ENCODE peak calls at places on chromosome 4, in nine cellular contexts. T is mammary epithelial cell, V is hepatocyte, A is IMR-90, K is H9, N is PC-9, Y is keratinocyte, Q is fibroblast of lung, X is HepG2. L is an unnamed sample. For H4K20me1, the result is how much of the 10 kb centered on the place peaks cover.

GRCh38 chr4:114673306-114673705 is 74.7 kb downstream of the UGT8 start:
- DNase-seq in A (no peak), K (no peak), N (no peak), X (no peak), V (no peak), T (no peak), Y (no peak), Q (no peak), L (no peak)

GRCh38 chr4:48780867-48781219 is 764 bp upstream of the FRYL start:
- DNase-seq in X (peak), N (peak), A (peak), V (peak), K (no peak), Y (no peak), Q (peak), T (no peak), L (peak)

GRCh38 chr4:9924750-9925149 is 96.5 kb downstream of the SLC2A9 start:
- DNase-seq in A (peak), N (peak), Q (peak), T (peak), V (no peak), X (no peak), Y (peak), K (no peak), L (no peak)

GRCh38 chr4:52350926-52351325 is 299.8 kb downstream of the SPATA18 start:
- DNase-seq in K (no peak), Q (no peak), X (no peak), N (no peak), V (no peak), T (no peak), Y (no peak), A (no peak), L (no peak)

GRCh38 chr4:125243835-125244397 is 70.8 kb upstream of the FAT4 start:
- DNase-seq in K (no peak), N (no peak), Q (peak), A (peak), V (no peak), Y (no peak), T (peak), X (no peak), L (no peak)

GRCh38 chr4:8291701-8292387 is 22.3 kb downstream of the HTRA3 start:
- DNase-seq in A (no peak), Q (no peak), K (no peak), N (no peak), Y (no peak), T (no peak), V (no peak), X (no peak), L (no peak)

GRCh38 chr4:103012085-103012484 is 7.4 kb downstream of the SLC9B1 start:
- DNase-seq in Q (peak), Y (no peak), A (peak), V (peak), N (no peak), X (no peak), K (no peak), T (peak), L (no peak)

GRCh38 chr4:176883681-176884418 is 91.1 kb upstream of the VEGFC start:
- DNase-seq in Q (peak), Y (no peak), K (no peak), X (no peak), V (no peak), A (peak), T (peak), N (peak), L (no peak)

GRCh38 chr4:88143504-88143903 is 14.9 kb downstream of the ABCG2 start:
- DNase-seq in V (peak), A (peak), Y (no peak), Q (peak), N (peak), T (peak), X (no peak), K (no peak), L (no peak)

GRCh38 chr4:169677150-169677732 is 56.9 kb downstream of the CLCN3 start:
- DNase-seq in V (no peak), K (no peak), Q (no peak), T (no peak), A (no peak), Y (no peak), X (no peak), N (no peak), L (no peak)

GRCh38 chr4:8550691-8551090 is 29.5 kb upstream of the GPR78 start:
- DNase-seq in X (no peak), A (no peak), K (no peak), N (no peak), T (no peak), Q (no peak), Y (no peak), V (no peak), L (no peak)

GRCh38 chr4:85149656-85150055 is 183.2 kb upstream of the WDFY3 start:
- DNase-seq in X (no peak), Q (peak), T (peak), A (peak), N (no peak), K (no peak), V (no peak), Y (no peak), L (no peak)

GRCh38 chr4:5887361-5888221 is 5.3 kb downstream of the CRMP1 start:
- DNase-seq in Y (no peak), X (no peak), A (no peak), K (peak), T (no peak), V (peak), N (no peak), Q (peak), L (no peak)

GRCh38 chr4:87117730-87118075 is 102.7 kb downstream of the KLHL8 start:
- DNase-seq in V (no peak), A (no peak), Q (no peak), N (no peak), X (no peak), Y (no peak), K (no peak), T (no peak), L (no peak)

GRCh38 chr4:87112063-87112462 is 108.4 kb downstream of the KLHL8 start:
- DNase-seq in X (no peak), Y (no peak), T (no peak), V (no peak), K (no peak), N (no peak), A (peak), Q (no peak), L (no peak)

GRCh38 chr4:87117051-87117729 is 103.2 kb downstream of the KLHL8 start:
- DNase-seq in N (no peak), Y (no peak), X (peak), A (no peak), V (no peak), Q (no peak), T (no peak), K (no peak), L (no peak)

GRCh38 chr4:87116230-87116629 is 104.2 kb downstream of the KLHL8 start:
- DNase-seq in Q (peak), N (no peak), Y (no peak), V (no peak), X (no peak), K (no peak), T (no peak), A (no peak), L (no peak)

GRCh38 chr4:87114245-87115062 is 106.0 kb downstream of the KLHL8 start:
- DNase-seq in T (no peak), N (no peak), V (no peak), A (no peak), X (no peak), K (peak), Q (no peak), Y (no peak), L (no peak)
- H4K20me1 ChIP-seq in T (under half), N (under half), V (under half), A (under half), X (under half), K (under half), Q (under half), Y (under half), L (under half)

GRCh38 chr4:38688676-38689355 is 24.8 kb downstream of the KLF3 start:
- DNase-seq in X (no peak), T (no peak), V (no peak), Y (no peak), Q (peak), A (no peak), K (no peak), N (no peak), L (no peak)
- H4K20me1 ChIP-seq in X (under half), T (under half), V (under half), Y (under half), Q (under half), A (under half), K (under half), N (under half), L (under half)

GRCh38 chr4:139312552-139313332 is 10.5 kb upstream of the NDUFC1 start:
- DNase-seq in Y (no peak), V (no peak), A (no peak), Q (no peak), X (no peak), N (no peak), K (no peak), T (no peak), L (peak)
- H4K20me1 ChIP-seq in Y (under half), V (under half), A (half or more), Q (under half), X (under half), N (under half), K (under half), T (under half), L (under half)

GRCh38 chr4:163736876-163737275 is 242.4 kb downstream of the TMA16 start:
- DNase-seq in Q (no peak), T (no peak), V (no peak), X (no peak), A (no peak), K (no peak), Y (no peak), N (no peak), L (no peak)

GRCh38 chr4:163738521-163738920 is 244.0 kb downstream of the TMA16 start:
- DNase-seq in V (no peak), N (no peak), T (no peak), A (no peak), Q (no peak), Y (no peak), K (no peak), X (no peak), L (no peak)
- H4K20me1 ChIP-seq in V (under half), N (under half), T (under half), A (under half), Q (under half), Y (under half), K (under half), X (under half), L (under half)

GRCh38 chr4:7003176-7003878 is 39.8 kb upstream of the TADA2B start:
- DNase-seq in T (no peak), Y (no peak), Q (no peak), A (no peak), N (no peak), K (no peak), X (no peak), V (no peak), L (no peak)

GRCh38 chr4:7003879-7004240 is 39.3 kb upstream of the TADA2B start:
- DNase-seq in Q (no peak), Y (no peak), X (no peak), A (no peak), V (no peak), T (no peak), N (no peak), K (no peak), L (no peak)

GRCh38 chr4:7001271-7001670 is 41.9 kb upstream of the TADA2B start:
- DNase-seq in Q (no peak), X (no peak), A (no peak), T (no peak), K (no peak), Y (no peak), V (no peak), N (no peak), L (no peak)

GRCh38 chr4:7000421-7001176 is 42.6 kb upstream of the TADA2B start:
- DNase-seq in Y (no peak), N (no peak), X (no peak), K (no peak), T (no peak), A (no peak), V (no peak), Q (no peak), L (no peak)

DNA sequence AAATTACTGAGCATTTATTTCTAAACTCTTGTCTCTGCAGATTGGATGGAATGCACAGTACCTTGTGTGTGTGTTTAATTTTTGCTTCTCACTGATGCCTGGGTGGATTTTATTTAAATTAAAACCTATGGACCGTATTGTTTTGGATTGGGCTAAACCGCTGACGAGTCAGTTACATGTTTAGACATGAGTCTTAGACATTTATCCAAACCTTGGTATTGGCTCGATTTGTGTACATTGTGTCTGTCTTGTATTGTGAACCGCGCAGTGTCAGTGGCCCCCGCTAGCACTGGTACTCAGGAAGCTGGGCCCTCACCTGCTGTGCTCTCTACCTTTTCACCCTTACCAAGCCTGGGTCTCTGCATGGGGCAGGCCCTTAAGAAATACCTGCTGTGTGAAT is 40.8 kb upstream of the TADA2B start:
- DNase-seq in V (no peak), Q (no peak), N (no peak), X (no peak), Y (no peak), K (no peak), A (no peak), T (peak), L (no peak)
- H4K20me1 ChIP-seq in V (under half), Q (under half), N (under half), X (under half), Y (under half), K (under half), A (under half), T (under half), L (under half)

GRCh38 chr4:2865381-2865780 is 21.7 kb downstream of the ADD1 start:
- DNase-seq in Q (peak), K (no peak), X (no peak), A (no peak), N (no peak), T (no peak), Y (no peak), V (no peak), L (no peak)

GRCh38 chr4:2863649-2864048 is 20.0 kb downstream of the ADD1 start:
- DNase-seq in K (no peak), N (no peak), V (no peak), A (no peak), Y (no peak), T (no peak), X (no peak), Q (no peak), L (no peak)

GRCh38 chr4:2861631-2862436 is 18.2 kb downstream of the ADD1 start:
- DNase-seq in Q (no peak), K (no peak), T (no peak), N (no peak), A (no peak), X (no peak), Y (no peak), V (no peak), L (no peak)

GRCh38 chr4:2860391-2861348 is 17.0 kb downstream of the ADD1 start:
- DNase-seq in K (peak), N (no peak), Y (no peak), Q (peak), V (no peak), A (peak), T (no peak), X (peak), L (no peak)

DNA sequence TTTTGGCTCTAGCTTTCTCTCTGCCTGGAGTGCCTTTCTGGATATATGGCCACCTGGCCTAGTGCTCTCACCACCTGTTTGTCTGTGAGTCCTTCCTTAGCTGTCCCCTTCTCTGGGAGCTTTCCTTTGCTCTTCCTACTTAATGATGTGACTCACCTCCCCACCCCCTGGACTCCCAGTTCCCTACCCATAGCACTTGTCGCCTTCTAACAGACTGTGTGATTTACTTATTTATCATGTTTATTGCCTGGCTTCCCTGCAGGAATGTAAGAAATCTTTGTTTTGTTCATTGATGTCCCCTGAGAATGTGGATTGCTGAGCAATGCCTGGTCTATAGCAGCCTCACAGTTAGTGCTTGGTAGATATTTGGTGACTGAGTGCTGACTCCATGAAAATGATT is 18.9 kb downstream of the ADD1 start:
- DNase-seq in K (peak), V (peak), A (peak), Y (no peak), N (peak), T (peak), X (no peak), Q (peak), L (no peak)
- H4K20me1 ChIP-seq in K (under half), V (half or more), A (half or more), Y (under half), N (under half), T (under half), X (under half), Q (under half), L (under half)

GRCh38 chr4:37892641-37893040 is 1.8 kb downstream of the TBC1D1 start:
- DNase-seq in T (no peak), N (no peak), X (no peak), V (no peak), K (no peak), Y (no peak), A (no peak), Q (no peak), L (peak)
- H4K20me1 ChIP-seq in T (under half), N (under half), X (under half), V (under half), K (under half), Y (under half), A (under half), Q (under half), L (under half)

DNA sequence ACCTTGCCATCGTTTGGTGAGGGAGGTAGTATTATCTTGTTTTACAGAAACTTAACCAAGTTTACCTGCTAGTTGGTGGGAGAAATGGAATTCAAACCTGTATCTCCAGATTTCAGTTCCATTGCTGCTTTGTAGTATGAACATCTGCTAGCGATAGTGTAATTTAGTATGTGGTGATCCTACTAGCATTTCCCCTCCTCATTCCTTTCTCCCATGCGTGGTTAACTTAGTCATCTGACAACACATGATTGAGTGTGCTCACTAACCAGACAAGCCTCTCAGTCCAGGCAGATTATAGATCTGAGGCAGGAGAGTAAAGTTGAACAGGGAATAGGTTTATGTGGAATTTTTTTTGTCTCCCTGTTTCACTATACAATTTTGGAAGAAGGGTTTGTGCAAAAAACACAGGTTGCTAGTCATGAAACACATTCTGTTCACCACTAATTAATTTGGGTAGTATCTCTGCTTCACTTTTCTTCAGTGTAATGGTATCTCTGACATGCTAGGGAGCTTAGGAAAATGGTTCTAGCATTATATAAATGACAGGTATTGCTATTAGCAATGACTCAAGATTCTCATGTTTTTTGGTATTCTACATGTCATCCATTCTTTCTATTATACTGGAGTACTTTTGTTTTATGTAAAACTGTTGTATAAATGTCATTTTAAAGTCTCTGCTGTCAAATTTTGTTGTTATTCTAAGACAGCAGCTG is 21.7 kb downstream of the RBPJ start:
- DNase-seq in N (peak), V (peak), X (peak), T (peak), A (peak), Q (peak), K (no peak), Y (no peak), L (no peak)
- H4K20me1 ChIP-seq in N (under half), V (half or more), X (half or more), T (under half), A (half or more), Q (under half), K (under half), Y (under half), L (under half)